ENCODE peak calls at places on chromosomes 13 and 19, in six cellular contexts. F, X, J, H, Y and Z are unnamed samples.

GRCh38 chr13:20704459-20705069 is 1.1 kb downstream of the IL17D start:
- DNase-seq in F (no peak), X (no peak), J (peak; percentile 71), H (no peak), Y (no peak), Z (no peak)

GRCh38 chr13:47036291-47037008 is 139.6 kb upstream of the HTR2A start:
- DNase-seq in F (no peak), X (peak; percentile 36), J (no peak), H (no peak), Y (no peak), Z (no peak)

GRCh38 chr13:49908637-49909036 is 27.5 kb downstream of the SPRYD7 start:
- DNase-seq in F (no peak), X (no peak), J (no peak), H (no peak), Y (no peak), Z (no peak)

GRCh38 chr19:55652311-55653078 is 2.3 kb upstream of the U2AF2 start:
- DNase-seq in F (no peak), X (no peak), J (peak; percentile 57), H (no peak), Y (no peak), Z (no peak)

GRCh38 chr13:100075700-100076587 is 12.9 kb upstream of the PCCA start:
- DNase-seq in F (no peak), X (no peak), J (no peak), H (no peak), Y (no peak), Z (no peak)

GRCh38 chr13:98476538-98476966 is 100.4 kb downstream of the STK24 start:
- DNase-seq in F (peak; percentile 97), X (peak; percentile 51), J (no peak), H (peak; percentile 79), Y (peak; percentile 94), Z (peak; percentile 95)

GRCh38 chr13:98349731-98350305 is 172.7 kb upstream of the RNF113B start:
- DNase-seq in F (no peak), X (no peak), J (peak; percentile 44), H (no peak), Y (no peak), Z (no peak)

GRCh38 chr19:22882797-22883196 is 50.7 kb downstream of the ZNF723 start:
- DNase-seq in F (peak; percentile 19), X (no peak), J (no peak), H (no peak), Y (peak; percentile 0), Z (peak; percentile 0)

GRCh38 chr13:53368948-53369347 is 340.3 kb downstream of the OLFM4 start:
- DNase-seq in F (no peak), X (no peak), J (no peak), H (no peak), Y (no peak), Z (no peak)

GRCh38 chr13:45861352-45861751 is 9.8 kb upstream of the SIAH3 start:
- DNase-seq in F (no peak), X (no peak), J (no peak), H (no peak), Y (no peak), Z (no peak)

GRCh38 chr19:46416077-46416709 is 2.8 kb upstream of the CCDC8 start:
- DNase-seq in F (no peak), X (no peak), J (peak; percentile 97), H (peak; percentile 63), Y (peak; percentile 75), Z (no peak)

GRCh38 chr13:43782686-43783085 is 4.1 kb downstream of the ENOX1 start:
- DNase-seq in F (no peak), X (no peak), J (no peak), H (no peak), Y (no peak), Z (no peak)

GRCh38 chr19:3699071-3699740 is 1.1 kb downstream of the PIP5K1C start:
- DNase-seq in F (no peak), X (no peak), J (peak; percentile 73), H (no peak), Y (peak; percentile 16), Z (no peak)

GRCh38 chr19:47158879-47159509 is 28.4 kb downstream of the SAE1 start:
- DNase-seq in F (no peak), X (no peak), J (no peak), H (peak; percentile 42), Y (peak; percentile 73), Z (peak; percentile 21)

GRCh38 chr13:19864018-19864338 is 529 bp upstream of the ZMYM5 start:
- DNase-seq in F (peak; percentile 59), X (peak; percentile 67), J (no peak), H (no peak), Y (peak; percentile 71), Z (peak; percentile 44)

GRCh38 chr19:44951179-44952159 is 3.7 kb upstream of the CLPTM1 start:
- DNase-seq in F (peak; percentile 45), X (peak; percentile 69), J (peak; percentile 92), H (peak; percentile 43), Y (peak; percentile 52), Z (peak; percentile 29)

GRCh38 chr19:4692275-4693077 is 22.3 kb upstream of the MYDGF start:
- DNase-seq in F (no peak), X (no peak), J (no peak), H (no peak), Y (no peak), Z (no peak)

GRCh38 chr19:35451278-35452096 is 3.4 kb downstream of the FFAR2 start:
- DNase-seq in F (no peak), X (no peak), J (no peak), H (no peak), Y (no peak), Z (no peak)

GRCh38 chr13:51479199-51479523 is 26.3 kb upstream of the INTS6 start:
- DNase-seq in F (no peak), X (no peak), J (no peak), H (no peak), Y (peak; percentile 62), Z (no peak)

GRCh38 chr19:35346193-35347052 is 1.3 kb upstream of the FFAR1 start:
- DNase-seq in F (no peak), X (peak; percentile 80), J (peak; percentile 30), H (no peak), Y (no peak), Z (peak; percentile 62)

GRCh38 chr19:40229484-40229883 is 3.0 kb upstream of the CCNP start:
- DNase-seq in F (no peak), X (no peak), J (no peak), H (peak; percentile 14), Y (peak; percentile 47), Z (no peak)

GRCh38 chr19:13212759-13213330 is 62.6 kb downstream of the IER2 start:
- DNase-seq in F (peak; percentile 70), X (peak; percentile 57), J (peak; percentile 89), H (no peak), Y (no peak), Z (peak; percentile 58)

GRCh38 chr19:18763674-18764590 is 27.2 kb downstream of the COMP start:
- DNase-seq in F (no peak), X (no peak), J (no peak), H (peak; percentile 63), Y (peak; percentile 65), Z (no peak)

GRCh38 chr19:51971624-51972023 is 15.0 kb downstream of the ZNF350 start:
- DNase-seq in F (no peak), X (no peak), J (no peak), H (no peak), Y (peak; percentile 24), Z (peak; percentile 7)

GRCh38 chr13:29800687-29801086 is 49.7 kb downstream of the UBL3 start:
- DNase-seq in F (no peak), X (no peak), J (no peak), H (no peak), Y (no peak), Z (no peak)

GRCh38 chr13:98460519-98460918 is 116.4 kb downstream of the STK24 start:
- DNase-seq in F (no peak), X (no peak), J (no peak), H (no peak), Y (no peak), Z (no peak)

GRCh38 chr19:38392707-38393308 is 4.3 kb downstream of the SPRED3 start:
- DNase-seq in F (no peak), X (no peak), J (no peak), H (no peak), Y (peak; percentile 40), Z (no peak)

GRCh38 chr19:1839658-1840540 is 8.4 kb downstream of the REXO1 start:
- DNase-seq in F (no peak), X (no peak), J (no peak), H (no peak), Y (no peak), Z (no peak)

GRCh38 chr19:33214621-33215020 is 11.0 kb downstream of the SLC7A10 start:
- DNase-seq in F (no peak), X (no peak), J (peak; percentile 89), H (no peak), Y (no peak), Z (no peak)

GRCh38 chr19:11480927-11481776 is at the start of gene ELAVL3:
- DNase-seq in F (no peak), X (no peak), J (peak; percentile 95), H (no peak), Y (no peak), Z (no peak)